ENCODE peak calls at places on chromosome 21, in six cellular contexts. One of them, this sample, is unnamed.

GRCh38 chr21:42459583-42460215 is 36.3 kb downstream of the RSPH1 start:
- DNase-seq in IMR-90: no peak
- DNase-seq in EH: no peak
- DNase-seq in Right ventricle myocardium superior: no peak
- DNase-seq in D721Med: no peak
- DNase-seq in NCI-H1105 treated with DMSO at 0.1 percent for 48 hours: no peak
- DNase-seq in this sample: no peak

GRCh38 chr21:29182674-29183073 is 52.2 kb downstream of the MAP3K7CL start:
- DNase-seq in EH: no peak
- DNase-seq in NCI-H1105 treated with DMSO at 0.1 percent for 48 hours: no peak
- DNase-seq in D721Med: no peak
- DNase-seq in IMR-90: peak; percentile 36
- DNase-seq in Right ventricle myocardium superior: no peak
- DNase-seq in this sample: no peak

GRCh38 chr21:25283720-25284119 is 323.6 kb downstream of the MRPL39 start:
- DNase-seq in Right ventricle myocardium superior: no peak
- DNase-seq in IMR-90: peak; percentile 56
- DNase-seq in NCI-H1105 treated with DMSO at 0.1 percent for 48 hours: no peak
- DNase-seq in D721Med: no peak
- DNase-seq in EH: peak; percentile 48
- DNase-seq in this sample: no peak

GRCh38 chr21:41453761-41454160 is 27.7 kb downstream of the MX1 start:
- DNase-seq in D721Med: no peak
- DNase-seq in NCI-H1105 treated with DMSO at 0.1 percent for 48 hours: no peak
- DNase-seq in EH: no peak
- DNase-seq in Right ventricle myocardium superior: no peak
- DNase-seq in IMR-90: no peak
- DNase-seq in this sample: no peak

GRCh38 chr21:17491716-17492414 is 21.0 kb upstream of the CXADR start:
- DNase-seq in Right ventricle myocardium superior: no peak
- DNase-seq in D721Med: no peak
- DNase-seq in NCI-H1105 treated with DMSO at 0.1 percent for 48 hours: no peak
- DNase-seq in IMR-90: peak; percentile 99
- DNase-seq in EH: peak; percentile 94
- DNase-seq in this sample: no peak

GRCh38 chr21:42939581-42940413 is 14.4 kb upstream of the ERVH48-1 start:
- DNase-seq in NCI-H1105 treated with DMSO at 0.1 percent for 48 hours: no peak
- DNase-seq in EH: peak; percentile 96
- DNase-seq in Right ventricle myocardium superior: no peak
- DNase-seq in D721Med: no peak
- DNase-seq in IMR-90: peak; percentile 99
- DNase-seq in this sample: no peak

GRCh38 chr21:39078322-39079065 is 104.8 kb downstream of the PSMG1 start:
- DNase-seq in Right ventricle myocardium superior: no peak
- DNase-seq in IMR-90: no peak
- DNase-seq in D721Med: no peak
- DNase-seq in NCI-H1105 treated with DMSO at 0.1 percent for 48 hours: no peak
- DNase-seq in EH: no peak
- DNase-seq in this sample: no peak

GRCh38 chr21:36065497-36066036 is 4.3 kb upstream of the CBR1 start:
- DNase-seq in NCI-H1105 treated with DMSO at 0.1 percent for 48 hours: no peak
- DNase-seq in Right ventricle myocardium superior: no peak
- DNase-seq in IMR-90: peak; percentile 65
- DNase-seq in D721Med: no peak
- DNase-seq in EH: peak; percentile 77
- DNase-seq in this sample: no peak

GRCh38 chr21:45998871-45999580 is 17.5 kb downstream of the COL6A1 start:
- DNase-seq in NCI-H1105 treated with DMSO at 0.1 percent for 48 hours: no peak
- DNase-seq in EH: no peak
- DNase-seq in Right ventricle myocardium superior: peak; percentile 40
- DNase-seq in IMR-90: no peak
- DNase-seq in D721Med: no peak
- DNase-seq in this sample: no peak

GRCh38 chr21:28871388-28872015 is 121.2 kb downstream of the LTN1 start:
- DNase-seq in EH: no peak
- DNase-seq in IMR-90: peak; percentile 51
- DNase-seq in D721Med: no peak
- DNase-seq in NCI-H1105 treated with DMSO at 0.1 percent for 48 hours: no peak
- DNase-seq in Right ventricle myocardium superior: no peak
- DNase-seq in this sample: no peak